ENCODE peak calls at places on chromosomes 7 and 10, in four cellular contexts. T, N, R and V are unnamed samples.

GRCh38 chr7:134567368-134567767 is 18.5 kb downstream of the AKR1B15 start:
- DNase-seq in N (no peak), R (no peak), T (no peak), V (no peak)

GRCh38 chr7:130955560-130955919 is 221.5 kb upstream of the KLF14 start:
- DNase-seq in N (no peak), T (no peak), R (no peak), V (no peak)

GRCh38 chr7:28937593-28937992 is 20.5 kb downstream of the TRIL start:
- DNase-seq in R (no peak), N (no peak), T (no peak), V (no peak)

GRCh38 chr10:78974409-78975317 is 94.1 kb upstream of the ZMIZ1 start:
- DNase-seq in R (peak; percentile 55), N (peak; percentile 53), T (peak; percentile 41), V (peak; percentile 88)

GRCh38 chr7:17234398-17235021 is 63.9 kb upstream of the AHR start:
- DNase-seq in T (peak; percentile 60), N (peak; percentile 95), R (peak; percentile 83), V (peak; percentile 92)

GRCh38 chr10:85593226-85593625 is 773.4 kb downstream of the GRID1 start:
- DNase-seq in T (no peak), N (no peak), R (no peak), V (no peak)

GRCh38 chr10:73480158-73480557 is 15.7 kb downstream of the PPP3CB start:
- DNase-seq in T (no peak), R (peak; percentile 80), N (no peak), V (peak; percentile 22)

GRCh38 chr7:16649196-16649595 is 3.2 kb downstream of the BZW2 start:
- DNase-seq in R (no peak), T (no peak), N (no peak), V (peak; percentile 45)

GRCh38 chr7:18566829-18567228 is 71.3 kb downstream of the HDAC9 start:
- DNase-seq in R (no peak), T (no peak), N (no peak), V (no peak)

GRCh38 chr7:16958724-16959123 is 76.9 kb upstream of the AGR3 start:
- DNase-seq in R (no peak), T (no peak), N (no peak), V (no peak)

GRCh38 chr10:29840516-29841276 is 205.9 kb upstream of the SVIL start:
- DNase-seq in R (no peak), N (no peak), T (no peak), V (no peak)

GRCh38 chr10:129963076-129963830 is 821 bp downstream of the EBF3 start:
- DNase-seq in T (no peak), N (no peak), R (no peak), V (no peak)

GRCh38 chr10:76311752-76312699 is 880.6 kb downstream of the LRMDA start:
- DNase-seq in N (no peak), T (no peak), R (peak; percentile 52), V (peak; percentile 50)

GRCh38 chr7:93044147-93044810 is 73.5 kb downstream of the SAMD9 start:
- DNase-seq in R (peak; percentile 36), T (no peak), N (no peak), V (no peak)

GRCh38 chr10:129332476-129332875 is 134.6 kb upstream of the MGMT start:
- DNase-seq in R (no peak), T (peak; percentile 6), N (no peak), V (peak; percentile 66)

GRCh38 chr10:35565602-35566061 is 39.5 kb upstream of the GJD4 start:
- DNase-seq in T (no peak), R (no peak), N (no peak), V (no peak)

GRCh38 chr10:103930449-103930848 is 12.5 kb upstream of the STN1 start:
- DNase-seq in T (no peak), N (no peak), R (no peak), V (no peak)

GRCh38 chr7:86978804-86979506 is 80.5 kb downstream of the ELAPOR2 start:
- DNase-seq in R (no peak), T (no peak), N (no peak), V (no peak)

GRCh38 chr10:43188702-43189101 is 50.5 kb downstream of the CSGALNACT2 start:
- DNase-seq in T (no peak), N (no peak), R (no peak), V (no peak)

GRCh38 chr10:63646491-63646890 is 125.3 kb downstream of the REEP3 start:
- DNase-seq in N (no peak), T (no peak), R (no peak), V (no peak)

GRCh38 chr7:158865462-158865922 is 9.1 kb downstream of the DYNC2I1 start:
- DNase-seq in R (no peak), N (peak; percentile 70), T (no peak), V (no peak)

GRCh38 chr10:59575269-59575668 is 134.4 kb downstream of the SLC16A9 start:
- DNase-seq in R (no peak), N (no peak), T (no peak), V (no peak)

GRCh38 chr7:133513608-133514007 is 260.7 kb downstream of the EXOC4 start:
- DNase-seq in T (no peak), R (no peak), N (no peak), V (peak; percentile 68)

GRCh38 chr10:101358706-101359300 is 4.8 kb downstream of the BTRC start:
- DNase-seq in T (no peak), R (no peak), N (no peak), V (no peak)

GRCh38 chr7:128398016-128398840 is 11.6 kb downstream of the IMPDH1 start:
- DNase-seq in N (no peak), R (no peak), T (peak; percentile 29), V (peak; percentile 52)

GRCh38 chr7:128393526-128394330 is 16.1 kb downstream of the IMPDH1 start:
- DNase-seq in N (no peak), T (no peak), R (no peak), V (no peak)

GRCh38 chr7:128394904-128395496 is 14.8 kb downstream of the IMPDH1 start:
- DNase-seq in T (no peak), N (no peak), R (no peak), V (no peak)

GRCh38 chr7:128396357-128396756 is 13.4 kb downstream of the IMPDH1 start:
- DNase-seq in N (no peak), T (no peak), R (no peak), V (no peak)

GRCh38 chr7:128395748-128396147 is 14.0 kb downstream of the IMPDH1 start:
- DNase-seq in N (no peak), R (no peak), T (no peak), V (no peak)
- TF ChIP-seq CTCF in N (peak; percentile 26), R (no peak), T (no peak), V (no peak)

DNA sequence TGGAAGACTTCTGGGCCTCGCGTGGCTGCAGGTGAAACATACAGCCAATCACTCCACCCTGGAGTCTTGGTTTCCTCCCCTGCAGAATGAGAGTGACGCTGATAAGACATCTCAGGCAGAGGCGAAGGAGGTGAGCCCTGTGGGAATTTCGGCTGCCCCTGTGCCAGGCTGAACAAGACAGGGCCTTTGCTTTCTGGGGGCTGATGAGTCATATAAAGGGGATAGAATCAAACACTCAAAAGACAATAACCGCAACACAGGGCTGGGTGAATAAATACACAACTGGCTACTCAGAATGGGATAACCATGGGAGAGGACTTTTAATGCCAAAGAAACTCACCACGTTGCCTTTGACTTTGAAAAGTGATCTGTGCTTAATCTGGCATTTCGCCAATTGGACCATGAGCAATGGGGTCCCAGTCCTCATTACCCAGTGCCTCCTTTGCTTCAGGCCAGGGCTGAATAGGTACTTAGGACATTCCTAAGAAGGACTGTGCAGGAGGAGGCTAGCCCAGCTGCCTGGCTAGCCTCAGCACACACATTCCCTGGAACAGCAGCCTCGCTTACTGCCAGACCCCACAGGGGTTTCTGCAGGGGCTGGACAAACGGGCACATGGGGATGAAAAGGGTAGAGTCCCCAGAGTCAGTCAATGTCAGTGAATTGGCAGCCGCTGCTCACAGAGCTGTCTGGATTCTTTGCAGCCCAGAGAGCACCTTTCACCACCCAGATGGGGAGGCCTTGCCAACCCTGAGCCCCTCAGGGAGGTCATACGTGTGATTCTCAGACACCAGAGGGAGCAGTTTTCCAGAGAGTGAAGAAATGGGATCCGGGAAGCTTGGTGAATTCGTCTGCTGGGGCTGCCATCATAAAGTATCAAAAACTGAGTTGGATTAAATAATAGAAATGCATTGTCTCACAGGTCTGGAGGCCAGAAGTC is 143.5 kb downstream of the KCNMA1 start:
- DNase-seq in N (no peak), T (no peak), R (peak; percentile 39), V (peak; percentile 49)
- TF ChIP-seq CTCF in N (peak; percentile 49), T (no peak), R (no peak), V (no peak)

GRCh38 chr10:124532106-124532641 is 70.6 kb downstream of the LHPP start:
- DNase-seq in T (no peak), N (no peak), R (peak; percentile 68), V (peak; percentile 68)
- TF ChIP-seq CTCF in T (no peak), N (peak; percentile 36), R (peak; percentile 18), V (peak; percentile 44)

GRCh38 chr10:68982389-68982788 is 6.2 kb upstream of the KIFBP start:
- DNase-seq in T (no peak), N (no peak), R (no peak), V (no peak)

GRCh38 chr10:68981074-68981473 is 7.5 kb upstream of the KIFBP start:
- DNase-seq in T (no peak), R (no peak), N (no peak), V (no peak)
- TF ChIP-seq CTCF in T (no peak), R (peak; percentile 16), N (peak; percentile 12), V (no peak)

DNA sequence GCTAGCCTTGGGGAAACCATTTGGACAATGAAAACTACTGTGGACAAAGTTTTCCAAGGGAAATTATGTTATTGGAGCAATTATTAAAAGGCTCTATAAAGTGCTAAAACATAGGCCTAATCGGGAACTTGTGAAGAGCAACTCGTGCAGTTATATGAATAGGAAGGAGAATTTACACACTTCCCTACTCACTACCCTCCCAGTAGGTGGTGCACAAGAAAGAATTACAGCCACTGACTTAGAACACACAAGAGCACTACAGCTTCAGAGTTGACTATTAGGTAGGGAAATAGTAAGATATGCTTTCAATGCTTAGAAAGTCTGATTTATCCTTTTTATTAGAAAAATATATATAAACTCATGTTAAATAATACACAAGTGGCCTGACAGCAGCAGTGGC is 47.2 kb downstream of the GSAP start:
- DNase-seq in R (no peak), N (no peak), T (no peak), V (no peak)
- TF ChIP-seq CTCF in R (no peak), N (no peak), T (no peak), V (no peak)

GRCh38 chr10:131841131-131841661 is 59.6 kb upstream of the PPP2R2D start:
- DNase-seq in R (no peak), N (no peak), T (no peak), V (no peak)

GRCh38 chr10:131840788-131841118 is 60.1 kb upstream of the PPP2R2D start:
- DNase-seq in N (no peak), T (no peak), R (no peak), V (no peak)

GRCh38 chr10:131841669-131842139 is 59.1 kb upstream of the PPP2R2D start:
- DNase-seq in T (no peak), R (no peak), N (no peak), V (no peak)

GRCh38 chr10:131838921-131839320 is 61.9 kb upstream of the PPP2R2D start:
- DNase-seq in R (no peak), N (no peak), T (no peak), V (no peak)

GRCh38 chr10:131839351-131839750 is 61.5 kb upstream of the PPP2R2D start:
- DNase-seq in R (no peak), T (no peak), N (no peak), V (no peak)
- TF ChIP-seq CTCF in R (no peak), T (no peak), N (no peak), V (no peak)